ENCODE peak calls at places on chromosomes 7 and 10, in eight cellular contexts. I is OCI-LY7; X is thoracic aorta; Y is central memory CD4-positive, alpha-beta T cell; N is mesenteric fat pad; D is KG1; S is neural progenitor cell; Q is stimulated activated CD8-positive, alpha-beta memory T cell treated with anti-CD3 and anti-CD28 coated beads, Interleukin-15, amount 100 ng/mL, for 1 hour. H is an unnamed sample.

GRCh38 chr7:46153951-46154787 is 233.1 kb upstream of the IGFBP3 start:
- DNase-seq in Y (no peak), Q (no peak), S (no peak), X (no peak), I (no peak), N (no peak), D (no peak), H (no peak)

GRCh38 chr10:23886355-23886754 is 322.6 kb upstream of the KIAA1217 start:
- DNase-seq in Q (no peak), D (no peak), S (peak; percentile 50), X (no peak), Y (no peak), N (no peak), I (no peak), H (no peak)

GRCh38 chr7:1936531-1937251 is 266.6 kb downstream of the ELFN1 start:
- DNase-seq in I (no peak), Y (no peak), X (no peak), D (no peak), Q (no peak), S (no peak), N (no peak), H (no peak)

GRCh38 chr10:110893559-110894179 is 21.9 kb downstream of the PDCD4 start:
- DNase-seq in Q (no peak), Y (peak; percentile 54), D (peak; percentile 28), I (peak; percentile 85), X (no peak), N (no peak), S (peak; percentile 48), H (peak; percentile 19)

GRCh38 chr10:13984647-13985155 is 346.0 kb downstream of the FRMD4A start:
- DNase-seq in N (no peak), I (no peak), D (no peak), Y (no peak), Q (no peak), S (no peak), X (no peak), H (no peak)

GRCh38 chr10:72729528-72729927 is 37.6 kb downstream of the MCU start:
- DNase-seq in N (no peak), Q (no peak), I (no peak), X (no peak), D (no peak), S (no peak), Y (no peak), H (no peak)

GRCh38 chr10:75955953-75956352 is 524.5 kb downstream of the LRMDA start:
- DNase-seq in D (no peak), N (no peak), S (no peak), X (no peak), I (no peak), Q (no peak), Y (no peak), H (no peak)

GRCh38 chr10:35711615-35712411 is 69.7 kb upstream of the FZD8 start:
- DNase-seq in Y (no peak), S (no peak), D (no peak), I (no peak), N (no peak), X (no peak), Q (no peak), H (no peak)

GRCh38 chr7:27920281-27920946 is 180.5 kb downstream of the TAX1BP1 start:
- DNase-seq in S (no peak), N (no peak), Q (no peak), X (no peak), Y (no peak), I (peak; percentile 62), D (no peak), H (no peak)

GRCh38 chr10:88222878-88223277 is 359.5 kb downstream of the PTEN start:
- DNase-seq in D (no peak), N (no peak), I (no peak), Y (no peak), S (no peak), Q (no peak), X (no peak), H (no peak)

GRCh38 chr7:82234457-82235049 is 209.0 kb downstream of the CACNA2D1 start:
- DNase-seq in N (no peak), D (peak; percentile 7), X (no peak), Y (no peak), I (peak; percentile 33), Q (no peak), S (peak; percentile 65), H (no peak)

GRCh38 chr10:31947144-31947926 is 18.7 kb upstream of the ARHGAP12 start:
- DNase-seq in S (no peak), D (no peak), Y (no peak), I (peak; percentile 34), Q (no peak), N (no peak), X (no peak), H (peak; percentile 32)

GRCh38 chr7:28629216-28629848 is 217.0 kb downstream of the CREB5 start:
- DNase-seq in X (no peak), S (no peak), N (no peak), Q (no peak), I (no peak), Y (no peak), D (no peak), H (no peak)

GRCh38 chr7:99197498-99197897 is 10.4 kb downstream of the KPNA7 start:
- DNase-seq in Q (no peak), X (no peak), N (no peak), I (no peak), S (no peak), D (no peak), Y (no peak), H (no peak)

GRCh38 chr7:82360591-82361386 is 82.8 kb downstream of the CACNA2D1 start:
- DNase-seq in S (peak; percentile 16), D (no peak), Y (no peak), Q (no peak), N (no peak), X (no peak), I (no peak), H (no peak)

GRCh38 chr7:22921386-22922086 is 92.4 kb downstream of the HYCC1 start:
- DNase-seq in S (no peak), D (no peak), I (no peak), Y (no peak), Q (no peak), X (no peak), N (no peak), H (no peak)

GRCh38 chr10:77556990-77557601 is 80.5 kb downstream of the KCNMA1 start:
- DNase-seq in S (peak; percentile 53), Q (no peak), Y (no peak), I (no peak), X (no peak), D (no peak), N (no peak), H (no peak)

GRCh38 chr10:62087341-62087740 is 181.3 kb downstream of the RTKN2 start:
- DNase-seq in N (no peak), D (no peak), S (no peak), X (no peak), I (no peak), Y (no peak), Q (no peak), H (no peak)

GRCh38 chr10:100470367-100470766 is 7.6 kb downstream of the WNT8B start:
- DNase-seq in I (no peak), N (no peak), D (no peak), X (no peak), Y (no peak), Q (no peak), S (no peak), H (no peak)

GRCh38 chr7:107811934-107812333 is 8.9 kb upstream of the SLC26A3 start:
- DNase-seq in D (no peak), X (no peak), Q (no peak), N (no peak), S (no peak), I (no peak), Y (no peak), H (no peak)

GRCh38 chr10:127702201-127702600 is 34.8 kb upstream of the FOXI2 start:
- DNase-seq in X (no peak), S (no peak), D (no peak), N (no peak), Y (no peak), Q (no peak), I (no peak), H (no peak)

GRCh38 chr7:43844257-43844656 is 25.1 kb downstream of the MRPS24 start:
- DNase-seq in Q (no peak), D (no peak), N (no peak), X (no peak), Y (no peak), I (no peak), S (no peak), H (no peak)

GRCh38 chr10:120221873-120222485 is 235.0 kb upstream of the PLPP4 start:
- DNase-seq in X (no peak), N (no peak), D (peak; percentile 8), Y (no peak), S (peak; percentile 64), Q (no peak), I (peak; percentile 43), H (no peak)

GRCh38 chr7:76998263-76998666 is 33.9 kb downstream of the SPDYE17 start:
- DNase-seq in X (no peak), D (no peak), S (no peak), Q (no peak), I (no peak), Y (no peak), N (peak; percentile 73), H (no peak)

GRCh38 chr7:134737561-134738353 is 41.7 kb upstream of the CALD1 start:
- DNase-seq in D (no peak), X (no peak), Y (no peak), N (no peak), S (no peak), I (no peak), Q (no peak), H (peak; percentile 36)

GRCh38 chr10:126147866-126148578 is 240.3 kb downstream of the ADAM12 start:
- DNase-seq in Y (no peak), N (no peak), Q (no peak), I (no peak), S (peak; percentile 79), D (no peak), X (no peak), H (no peak)

GRCh38 chr7:133742709-133743538 is 384.2 kb upstream of the LRGUK start:
- DNase-seq in Y (no peak), X (no peak), Q (no peak), I (peak; percentile 8), D (no peak), N (no peak), S (peak; percentile 18), H (peak; percentile 40)

GRCh38 chr10:76736848-76737495 is 900.6 kb downstream of the KCNMA1 start:
- DNase-seq in S (no peak), Y (no peak), X (no peak), I (no peak), Q (no peak), N (no peak), D (no peak), H (no peak)

H was measured in HL-60.